ENCODE peak calls at places on chromosomes 3 and 15, in eight cellular contexts. E is coronary artery, S is sigmoid colon, Z is HL-60, F is psoas muscle, P is cardiac fibroblast, H is IMR-90, J is lower leg skin. C is an unnamed sample.

GRCh38 chr15:31853370-31853769 is 176.9 kb upstream of the CHRNA7 start:
- DNase-seq in E (no peak), S (no peak), Z (no peak), F (no peak), P (no peak), H (no peak), J (no peak), C (peak; percentile 46)

GRCh38 chr3:108406661-108407206 is 103.7 kb downstream of the MYH15 start:
- DNase-seq in E (no peak), S (no peak), Z (peak; percentile 62), F (no peak), P (peak; percentile 83), H (peak; percentile 56), J (no peak), C (no peak)

GRCh38 chr15:88401972-88402656 is 65.1 kb downstream of the MRPL46 start:
- DNase-seq in E (no peak), S (no peak), Z (no peak), F (no peak), P (no peak), H (no peak), J (no peak), C (peak; percentile 74)

GRCh38 chr3:99774467-99774866 is 43.2 kb upstream of the CMSS1 start:
- DNase-seq in E (no peak), S (no peak), Z (no peak), F (no peak), P (peak; percentile 66), H (peak; percentile 74), J (no peak), C (no peak)

GRCh38 chr15:101017935-101018849 is 99.0 kb downstream of the LRRK1 start:
- DNase-seq in E (peak; percentile 41), S (peak; percentile 43), Z (no peak), F (no peak), P (peak; percentile 86), H (peak; percentile 61), J (peak; percentile 34), C (peak; percentile 63)

GRCh38 chr3:47782538-47783308 is 1.0 kb upstream of the SMARCC1 start:
- DNase-seq in E (no peak), S (peak; percentile 46), Z (no peak), F (no peak), P (no peak), H (no peak), J (no peak), C (no peak)

GRCh38 chr3:151863611-151864010 is 9.8 kb upstream of the SUCNR1 start:
- DNase-seq in E (no peak), S (no peak), Z (no peak), F (no peak), P (peak; percentile 55), H (peak; percentile 55), J (no peak), C (no peak)

GRCh38 chr15:57626713-57627440 is 35.2 kb downstream of the MYZAP start:
- DNase-seq in E (no peak), S (no peak), Z (no peak), F (peak; percentile 61), P (no peak), H (no peak), J (no peak), C (no peak)

GRCh38 chr15:43408789-43409188 is 37.9 kb downstream of the TUBGCP4 start:
- DNase-seq in E (no peak), S (no peak), Z (no peak), F (no peak), P (peak; percentile 36), H (no peak), J (no peak), C (no peak)

GRCh38 chr15:93173369-93173768 is 84.4 kb upstream of the RGMA start:
- DNase-seq in E (no peak), S (no peak), Z (no peak), F (no peak), P (peak; percentile 41), H (no peak), J (no peak), C (no peak)

GRCh38 chr15:76327191-76328105 is 9.1 kb upstream of the ISL2 start:
- DNase-seq in E (no peak), S (no peak), Z (no peak), F (no peak), P (no peak), H (peak; percentile 70), J (peak; percentile 25), C (peak; percentile 23)

GRCh38 chr3:23740517-23741402 is 65.0 kb upstream of the UBE2E1 start:
- DNase-seq in E (no peak), S (no peak), Z (peak; percentile 55), F (no peak), P (peak; percentile 43), H (no peak), J (no peak), C (no peak)

GRCh38 chr3:194285024-194285858 is 65.9 kb downstream of the CPN2 start:
- DNase-seq in E (peak; percentile 46), S (peak; percentile 57), Z (no peak), F (no peak), P (peak; percentile 77), H (peak; percentile 64), J (peak; percentile 67), C (no peak)

GRCh38 chr3:130894130-130894872 is 417 bp downstream of the ATP2C1 start:
- DNase-seq in E (peak; percentile 77), S (peak; percentile 67), Z (no peak), F (peak; percentile 72), P (peak; percentile 29), H (no peak), J (peak; percentile 89), C (no peak)

GRCh38 chr3:152019516-152019915 is 146.1 kb downstream of the SUCNR1 start:
- DNase-seq in E (no peak), S (no peak), Z (no peak), F (no peak), P (no peak), H (no peak), J (no peak), C (no peak)

GRCh38 chr3:195030791-195031321 is 240.1 kb downstream of the XXYLT1 start:
- DNase-seq in E (no peak), S (no peak), Z (no peak), F (no peak), P (peak; percentile 43), H (peak; percentile 28), J (peak; percentile 80), C (peak; percentile 90)

GRCh38 chr15:95025924-95026728 is 794.8 kb downstream of the MCTP2 start:
- DNase-seq in E (no peak), S (peak; percentile 65), Z (no peak), F (no peak), P (peak; percentile 74), H (peak; percentile 61), J (no peak), C (no peak)
- TF ChIP-seq CTCF in E (peak; percentile 27), S (peak; percentile 27), Z (peak; percentile 36), F (peak; percentile 41), P (peak; percentile 82), H (peak; percentile 77), J (no peak), C (peak; percentile 70)

GRCh38 chr3:158097571-158098553 is 8.4 kb downstream of the SHOX2 start:
- DNase-seq in E (no peak), S (no peak), Z (peak; percentile 70), F (peak; percentile 65), P (peak; percentile 51), H (peak; percentile 57), J (peak; percentile 84), C (no peak)
- TF ChIP-seq CTCF in E (no peak), S (no peak), Z (no peak), F (no peak), P (no peak), H (no peak), J (no peak), C (no peak)

GRCh38 chr15:70098461-70099166 is 897 bp upstream of the TLE3 start:
- DNase-seq in E (peak; percentile 88), S (peak; percentile 85), Z (no peak), F (peak; percentile 78), P (peak; percentile 42), H (no peak), J (peak; percentile 94), C (no peak)

GRCh38 chr15:70101459-70102113 is 3.9 kb upstream of the TLE3 start:
- DNase-seq in E (no peak), S (peak; percentile 90), Z (no peak), F (peak; percentile 67), P (peak; percentile 99), H (peak; percentile 86), J (no peak), C (no peak)

GRCh38 chr15:70099167-70099965 is 1.6 kb upstream of the TLE3 start:
- DNase-seq in E (peak; percentile 100), S (peak; percentile 100), Z (peak; percentile 97), F (peak; percentile 100), P (peak; percentile 100), H (peak; percentile 99), J (peak; percentile 100), C (peak; percentile 100)

GRCh38 chr15:70099966-70100494 is 2.3 kb upstream of the TLE3 start:
- DNase-seq in E (no peak), S (no peak), Z (peak; percentile 55), F (no peak), P (no peak), H (no peak), J (no peak), C (no peak)

DNA sequence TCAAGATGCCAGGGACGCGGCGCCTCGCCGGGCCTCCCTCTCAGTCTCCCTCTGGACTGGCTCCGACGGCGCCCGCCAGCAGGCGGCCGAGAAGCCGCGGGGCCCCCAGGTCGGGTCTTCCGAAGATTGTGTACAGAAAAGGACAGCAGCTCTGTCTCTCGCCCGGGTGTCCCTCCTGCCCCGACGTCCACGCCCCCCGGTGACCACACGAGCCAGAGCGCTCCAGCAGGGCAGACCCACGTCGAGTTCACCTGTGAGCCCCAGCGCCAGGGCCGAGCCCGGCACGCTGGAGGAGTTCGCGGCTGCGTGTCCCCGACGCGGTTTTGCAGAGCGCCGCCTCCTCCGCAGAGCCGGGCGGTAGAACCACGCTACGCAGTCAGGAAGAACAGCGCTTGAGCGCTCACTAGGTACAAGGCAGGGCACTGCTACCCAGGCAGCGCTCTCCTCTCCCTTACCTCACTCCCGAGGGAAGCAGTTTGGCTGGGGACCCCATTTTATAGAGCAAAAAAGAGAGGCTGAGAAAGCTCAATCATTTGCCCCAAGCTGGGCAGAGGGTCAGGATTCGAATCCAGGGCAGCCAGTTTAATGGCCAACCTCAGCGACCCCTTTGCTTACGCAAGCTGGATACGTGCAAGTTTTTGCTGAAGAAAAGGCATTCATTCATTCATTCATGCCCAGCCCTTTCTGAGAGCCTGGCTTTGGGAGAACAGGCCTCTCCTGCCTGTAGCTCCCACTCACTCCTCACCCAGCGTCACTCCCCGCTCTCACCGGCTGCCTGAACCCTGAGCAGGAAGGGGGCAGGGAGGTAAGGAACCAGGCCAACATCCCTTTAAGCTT is 3.0 kb upstream of the TLE3 start:
- DNase-seq in E (peak; percentile 82), S (peak; percentile 85), Z (peak; percentile 60), F (peak; percentile 75), P (peak; percentile 90), H (peak; percentile 39), J (peak; percentile 91), C (no peak)
- TF ChIP-seq CTCF in E (no peak), S (peak; percentile 44), Z (no peak), F (peak; percentile 21), P (peak; percentile 27), H (peak; percentile 16), J (no peak), C (peak; percentile 38)

DNA sequence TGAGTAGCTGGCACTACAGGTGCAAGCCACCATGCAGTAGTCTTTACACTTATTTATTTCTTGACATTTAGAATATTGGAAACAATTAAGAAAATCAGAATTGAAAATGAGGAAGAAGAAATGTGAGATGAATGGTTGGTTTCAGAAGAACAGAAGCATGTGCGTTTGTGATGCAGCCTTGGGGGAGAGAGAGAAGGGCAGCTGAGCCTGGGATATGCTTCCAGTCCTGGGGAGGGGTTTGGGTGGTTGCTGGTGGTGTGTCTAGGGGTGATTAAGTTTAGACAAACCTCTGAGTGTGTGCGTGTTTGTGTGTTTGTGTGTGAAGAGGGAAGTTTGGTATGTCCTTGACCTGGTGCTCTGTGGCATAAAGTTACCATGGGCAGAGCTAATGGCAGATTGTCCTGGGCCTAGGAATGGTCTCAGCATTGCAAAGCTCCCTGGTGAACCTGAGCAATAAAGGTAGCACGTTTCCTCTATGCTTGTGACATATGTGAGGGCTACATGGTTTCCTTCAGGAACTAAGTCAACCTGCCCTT is 35.6 kb downstream of the CTSH start:
- DNase-seq in E (no peak), S (no peak), Z (no peak), F (no peak), P (no peak), H (no peak), J (no peak), C (peak; percentile 38)
- TF ChIP-seq CTCF in E (no peak), S (no peak), Z (no peak), F (no peak), P (no peak), H (no peak), J (no peak), C (no peak)